ENCODE peak calls at places on chromosomes 11 and 22, in four cellular contexts. T is GM12891, C is astrocyte of the cerebellum, K is left ventricle myocardium inferior. O is an unnamed sample.

GRCh38 chr11:17564687-17565042 is 17.6 kb downstream of the OTOG start:
- DNase-seq in K (no peak), C (no peak), T (no peak), O (no peak)

GRCh38 chr22:41968601-41969000 is 642 bp upstream of the SEPTIN3 start:
- DNase-seq in C (no peak), T (no peak), K (no peak), O (no peak)

GRCh38 chr11:15865212-15865987 is 490.9 kb downstream of the SOX6 start:
- DNase-seq in T (no peak), K (no peak), C (no peak), O (no peak)

GRCh38 chr11:117313828-117314768 is 2.0 kb downstream of the BACE1 start:
- DNase-seq in C (no peak), K (no peak), T (no peak), O (peak)

GRCh38 chr11:77126861-77127673 is 979 bp upstream of the MYO7A start:
- DNase-seq in C (no peak), T (peak), K (peak), O (peak)

GRCh38 chr11:96235725-96236124 is 107.3 kb downstream of the MAML2 start:
- DNase-seq in K (no peak), T (no peak), C (no peak), O (no peak)

GRCh38 chr22:44393066-44393465 is 80.3 kb upstream of the SHISAL1 start:
- DNase-seq in T (no peak), C (no peak), K (peak), O (no peak)

GRCh38 chr11:76803023-76803422 is 19.9 kb downstream of the TSKU start:
- DNase-seq in C (no peak), K (no peak), T (no peak), O (no peak)

GRCh38 chr11:110979696-110980095 is 265.8 kb upstream of the POU2AF2 start:
- DNase-seq in T (no peak), C (no peak), K (no peak), O (no peak)

GRCh38 chr11:120877746-120878365 is 146.0 kb upstream of the TBCEL start:
- DNase-seq in K (no peak), T (no peak), C (no peak), O (no peak)

O was measured in heart left ventricle.